ENCODE peak calls at places on chromosomes 7 and 10, in eight cellular contexts. N is PC-9, O is gastrocnemius medialis, C is Caco-2, U is psoas muscle, T is astrocyte, R is IMR-90, K is cardiac muscle cell. M is an unnamed sample. For H3K36me3, the result is how much of the 10 kb centered on the place peaks cover.

GRCh38 chr10:82440775-82441174 is 565.8 kb downstream of the NRG3 start:
- DNase-seq in T (no peak), C (no peak), K (no peak), O (no peak), R (no peak), N (no peak), U (no peak), M (no peak)

GRCh38 chr10:25701651-25702050 is 232.4 kb upstream of the MYO3A start:
- DNase-seq in K (no peak), R (no peak), C (no peak), T (no peak), U (no peak), N (no peak), O (no peak), M (no peak)

GRCh38 chr7:47579458-47579857 is 2.5 kb downstream of the TNS3 start:
- DNase-seq in T (no peak), O (no peak), R (no peak), K (no peak), N (no peak), C (no peak), U (no peak), M (no peak)

GRCh38 chr7:19747740-19748339 is 25.6 kb downstream of the TMEM196 start:
- DNase-seq in N (no peak), R (peak), T (peak), U (no peak), C (peak), K (peak), O (no peak), M (no peak)

GRCh38 chr7:141045842-141046630 is 27.8 kb upstream of the TMEM178B start:
- DNase-seq in O (no peak), N (no peak), T (peak), U (no peak), K (peak), C (no peak), R (peak), M (no peak)

GRCh38 chr7:144827581-144828139 is 8.2 kb downstream of the TPK1 start:
- DNase-seq in U (no peak), T (peak), N (no peak), R (peak), O (no peak), K (peak), C (peak), M (no peak)

GRCh38 chr10:109027534-109028185 is 895.7 kb downstream of the XPNPEP1 start:
- DNase-seq in N (no peak), C (no peak), U (no peak), R (no peak), T (peak), K (no peak), O (no peak), M (no peak)

GRCh38 chr10:132387723-132388210 is 9.2 kb upstream of the PWWP2B start:
- DNase-seq in U (peak), O (no peak), C (peak), K (peak), R (peak), N (peak), T (no peak), M (peak)

GRCh38 chr7:23467281-23467680 is 3.0 kb downstream of the IGF2BP3 start:
- DNase-seq in O (no peak), C (no peak), U (no peak), N (no peak), K (no peak), R (no peak), T (no peak), M (no peak)

GRCh38 chr7:107147464-107148214 is 21.2 kb upstream of the HBP1 start:
- DNase-seq in U (no peak), N (peak), C (peak), R (peak), O (no peak), T (no peak), K (peak), M (no peak)

GRCh38 chr10:50554995-50555568 is 68.7 kb downstream of the SGMS1 start:
- DNase-seq in T (peak), C (peak), R (peak), N (no peak), K (peak), O (no peak), U (no peak), M (no peak)

DNA sequence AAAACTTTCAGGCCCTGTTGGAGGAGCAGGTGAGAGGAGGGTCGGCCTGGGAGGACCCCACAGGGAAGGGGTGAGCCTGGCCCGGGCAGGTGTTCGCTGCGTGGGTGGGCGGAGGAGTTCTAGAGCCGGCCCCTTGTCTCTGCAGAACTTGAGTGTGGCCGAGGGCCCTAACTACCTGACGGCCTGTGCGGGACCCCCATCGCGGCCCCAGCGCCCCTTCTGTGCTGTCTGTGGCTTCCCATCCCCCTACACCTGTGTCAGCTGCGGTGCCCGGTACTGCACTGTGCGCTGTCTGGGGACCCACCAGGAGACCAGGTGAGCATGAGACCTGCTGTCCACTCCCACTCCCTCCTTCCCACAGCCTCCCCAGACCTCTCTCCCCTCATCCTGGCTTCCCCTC is 5.6 kb downstream of the ZNHIT1 start:
- DNase-seq in K (no peak), R (no peak), T (no peak), O (no peak), N (no peak), U (no peak), C (no peak), M (no peak)
- H3K36me3 ChIP-seq in K (under half), R (under half), T (under half), O (under half), N (under half), U (under half), C (under half), M (half or more)

DNA sequence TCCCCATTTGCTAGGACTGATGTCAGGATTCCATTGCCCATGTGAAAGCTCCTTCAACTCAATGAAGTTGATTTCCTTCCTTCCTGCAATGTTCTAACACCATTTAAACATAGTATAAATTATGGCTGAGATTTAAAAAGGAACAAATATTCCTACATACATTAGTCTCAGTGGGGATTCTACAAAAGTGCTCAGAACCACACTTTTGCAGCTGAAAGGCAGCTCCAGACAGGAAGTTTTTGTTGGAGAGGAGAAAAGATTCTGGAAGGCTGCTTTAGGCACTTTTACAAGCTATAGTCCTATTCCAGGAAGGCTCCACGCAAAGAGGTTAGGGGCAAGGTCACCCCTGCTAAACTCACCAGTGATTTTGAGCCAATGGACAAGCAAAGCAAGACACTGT is 179.2 kb upstream of the CDCA7L start:
- DNase-seq in C (no peak), N (no peak), K (no peak), O (no peak), T (no peak), R (no peak), U (no peak), M (no peak)
- H3K4me3 ChIP-seq in C (no peak), N (no peak), K (no peak), O (no peak), T (no peak), R (no peak), U (no peak), M (no peak)

GRCh38 chr10:4708123-4708759 is 117.8 kb upstream of the AKR1E2 start:
- DNase-seq in O (no peak), N (no peak), C (peak), K (no peak), T (no peak), R (no peak), U (no peak), M (no peak)
- TF ChIP-seq CTCF in O (no peak), N (no peak), C (peak), K (peak), T (peak), R (no peak), U (no peak), M (no peak)

GRCh38 chr10:94200148-94200846 is 162.4 kb downstream of the NOC3L start:
- DNase-seq in U (no peak), O (no peak), N (no peak), T (no peak), C (no peak), R (no peak), K (no peak), M (no peak)
- H3K36me3 ChIP-seq in U (under half), O (under half), N (under half), T (under half), C (under half), R (under half), K (under half), M (under half)

GRCh38 chr10:70317943-70318318 is 34.1 kb upstream of the NPFFR1 start:
- DNase-seq in K (no peak), O (no peak), N (no peak), U (no peak), T (no peak), C (no peak), R (no peak), M (no peak)
- H3K4me3 ChIP-seq in K (no peak), O (no peak), N (no peak), U (no peak), T (no peak), C (no peak), R (no peak), M (no peak)

GRCh38 chr7:4361774-4362173 is 320.3 kb upstream of the FOXK1 start:
- DNase-seq in O (no peak), R (no peak), N (no peak), C (no peak), K (no peak), T (no peak), U (no peak), M (no peak)
- TF ChIP-seq CTCF in O (no peak), R (no peak), N (no peak), C (no peak), K (no peak), T (no peak), U (no peak), M (no peak)

GRCh38 chr10:73840403-73841301 is 29.3 kb upstream of the NDST2 start:
- DNase-seq in T (no peak), U (no peak), O (no peak), R (no peak), K (no peak), N (no peak), C (peak), M (no peak)

GRCh38 chr10:73841526-73842285 is 30.3 kb upstream of the NDST2 start:
- DNase-seq in U (no peak), R (peak), K (no peak), N (no peak), T (no peak), C (no peak), O (no peak), M (no peak)

GRCh38 chr10:73840056-73840402 is 28.6 kb upstream of the NDST2 start:
- DNase-seq in T (no peak), U (no peak), N (no peak), K (no peak), O (no peak), R (peak), C (peak), M (no peak)

GRCh38 chr10:73842349-73842748 is 31.0 kb upstream of the NDST2 start:
- DNase-seq in N (no peak), K (no peak), T (no peak), O (no peak), C (no peak), R (no peak), U (no peak), M (no peak)

DNA sequence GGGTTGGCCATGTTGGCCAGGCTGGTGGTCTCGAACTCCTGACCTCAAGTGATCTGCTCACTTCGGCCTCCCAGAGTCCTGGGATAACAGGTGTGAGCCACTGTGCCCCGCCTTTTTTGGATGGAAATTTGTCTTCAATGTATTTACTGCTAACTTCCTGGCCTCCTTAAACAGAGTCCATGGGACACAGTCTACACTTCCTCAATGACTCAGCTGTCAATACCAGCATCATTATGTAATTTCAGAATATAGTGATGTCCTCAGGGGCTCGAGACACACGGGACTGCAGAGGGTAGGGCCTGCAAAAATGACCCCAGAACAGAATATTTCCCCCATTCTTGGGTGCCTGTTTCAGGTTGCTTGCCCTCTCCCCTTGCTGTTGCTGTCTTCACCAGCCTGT is 31.1 kb downstream of the CAMK2G start:
- DNase-seq in O (no peak), K (no peak), T (no peak), C (no peak), N (no peak), R (no peak), U (no peak), M (no peak)
- H3K36me3 ChIP-seq in O (under half), K (under half), T (under half), C (under half), N (half or more), R (under half), U (under half), M (half or more)

GRCh38 chr7:111878788-111879187 is 316.5 kb upstream of the IMMP2L start:
- DNase-seq in T (no peak), O (no peak), U (no peak), R (no peak), C (no peak), N (no peak), K (no peak), M (no peak)
- H3K4me3 ChIP-seq in T (no peak), O (no peak), U (no peak), R (no peak), C (no peak), N (no peak), K (no peak), M (no peak)

GRCh38 chr10:68955786-68956532 is at the start of gene DDX21:
- DNase-seq in R (peak), C (peak), T (peak), U (peak), N (peak), K (peak), O (peak), M (peak)
- TF ChIP-seq CTCF in R (peak), C (peak), T (peak), U (peak), N (peak), K (peak), O (peak), M (peak)

M was measured in lower lobe of right lung.